ENCODE peak calls at places on chromosome 14, in nine cellular contexts. One of them, this sample, is unnamed.

GRCh38 chr14:73829526-73830431 is 21.9 kb upstream of the PTGR2 start:
- DNase-seq in adrenal gland: peak
- DNase-seq in heart left ventricle: no peak
- DNase-seq in uterus: no peak
- DNase-seq in sigmoid colon: no peak
- DNase-seq in ovary: no peak
- DNase-seq in vagina: no peak
- DNase-seq in prostate gland: no peak
- DNase-seq in body of pancreas: peak
- DNase-seq in this sample: no peak

GRCh38 chr14:43005807-43006206 is 1399.1 kb downstream of the LRFN5 start:
- DNase-seq in adrenal gland: no peak
- DNase-seq in heart left ventricle: no peak
- DNase-seq in uterus: no peak
- DNase-seq in sigmoid colon: no peak
- DNase-seq in ovary: no peak
- DNase-seq in vagina: no peak
- DNase-seq in prostate gland: no peak
- DNase-seq in body of pancreas: no peak
- DNase-seq in this sample: no peak

GRCh38 chr14:95289323-95290010 is 30.2 kb downstream of the CLMN start:
- DNase-seq in adrenal gland: no peak
- DNase-seq in heart left ventricle: no peak
- DNase-seq in uterus: peak
- DNase-seq in sigmoid colon: no peak
- DNase-seq in ovary: no peak
- DNase-seq in vagina: peak
- DNase-seq in prostate gland: no peak
- DNase-seq in body of pancreas: no peak
- DNase-seq in this sample: no peak

GRCh38 chr14:101235042-101235871 is 326.0 kb upstream of the DIO3 start:
- DNase-seq in adrenal gland: peak
- DNase-seq in heart left ventricle: peak
- DNase-seq in uterus: peak
- DNase-seq in sigmoid colon: peak
- DNase-seq in ovary: no peak
- DNase-seq in vagina: no peak
- DNase-seq in prostate gland: no peak
- DNase-seq in body of pancreas: peak
- DNase-seq in this sample: peak

GRCh38 chr14:68687746-68688145 is 105.1 kb downstream of the ZFP36L1 start:
- DNase-seq in adrenal gland: no peak
- DNase-seq in heart left ventricle: no peak
- DNase-seq in uterus: peak
- DNase-seq in sigmoid colon: peak
- DNase-seq in ovary: no peak
- DNase-seq in vagina: no peak
- DNase-seq in prostate gland: no peak
- DNase-seq in body of pancreas: no peak
- DNase-seq in this sample: no peak

GRCh38 chr14:52961060-52961639 is 10.3 kb upstream of the FERMT2 start:
- DNase-seq in adrenal gland: peak
- DNase-seq in heart left ventricle: peak
- DNase-seq in uterus: peak
- DNase-seq in sigmoid colon: peak
- DNase-seq in ovary: peak
- DNase-seq in vagina: no peak
- DNase-seq in prostate gland: peak
- DNase-seq in body of pancreas: peak
- DNase-seq in this sample: peak

GRCh38 chr14:96737869-96738268 is 59.3 kb upstream of the VRK1 start:
- DNase-seq in adrenal gland: no peak
- DNase-seq in heart left ventricle: no peak
- DNase-seq in uterus: no peak
- DNase-seq in sigmoid colon: no peak
- DNase-seq in ovary: no peak
- DNase-seq in vagina: no peak
- DNase-seq in prostate gland: no peak
- DNase-seq in body of pancreas: no peak
- DNase-seq in this sample: no peak

GRCh38 chr14:68797180-68797670 is 4.4 kb upstream of the ZFP36L1 start:
- DNase-seq in adrenal gland: no peak
- DNase-seq in heart left ventricle: no peak
- DNase-seq in uterus: no peak
- DNase-seq in sigmoid colon: no peak
- DNase-seq in ovary: no peak
- DNase-seq in vagina: no peak
- DNase-seq in prostate gland: no peak
- DNase-seq in body of pancreas: no peak
- DNase-seq in this sample: peak

GRCh38 chr14:99689266-99690236 is 5.5 kb downstream of the CYP46A1 start:
- DNase-seq in adrenal gland: no peak
- DNase-seq in heart left ventricle: no peak
- DNase-seq in uterus: peak
- DNase-seq in sigmoid colon: peak
- DNase-seq in ovary: no peak
- DNase-seq in vagina: peak
- DNase-seq in prostate gland: no peak
- DNase-seq in body of pancreas: no peak
- DNase-seq in this sample: no peak

GRCh38 chr14:56884617-56885016 is 74.3 kb upstream of the OTX2 start:
- DNase-seq in adrenal gland: no peak
- DNase-seq in heart left ventricle: no peak
- DNase-seq in uterus: no peak
- DNase-seq in sigmoid colon: no peak
- DNase-seq in ovary: no peak
- DNase-seq in vagina: no peak
- DNase-seq in prostate gland: no peak
- DNase-seq in body of pancreas: no peak
- DNase-seq in this sample: no peak

GRCh38 chr14:66315098-66315497 is 171.1 kb upstream of the CCDC196 start:
- DNase-seq in adrenal gland: no peak
- DNase-seq in heart left ventricle: no peak
- DNase-seq in uterus: no peak
- DNase-seq in sigmoid colon: no peak
- DNase-seq in ovary: no peak
- DNase-seq in vagina: no peak
- DNase-seq in prostate gland: no peak
- DNase-seq in body of pancreas: no peak
- DNase-seq in this sample: no peak
- TF ChIP-seq POLR2A in adrenal gland: no peak
- TF ChIP-seq POLR2A in heart left ventricle: no peak
- TF ChIP-seq POLR2A in uterus: no peak
- TF ChIP-seq POLR2A in sigmoid colon: no peak
- TF ChIP-seq POLR2A in ovary: no peak
- TF ChIP-seq POLR2A in vagina: no peak
- TF ChIP-seq POLR2A in prostate gland: no peak
- TF ChIP-seq POLR2A in body of pancreas: no peak
- TF ChIP-seq POLR2A in this sample: no peak

GRCh38 chr14:24092110-24092959 is 1.8 kb upstream of the PCK2 start:
- DNase-seq in adrenal gland: no peak
- DNase-seq in heart left ventricle: peak
- DNase-seq in uterus: no peak
- DNase-seq in sigmoid colon: no peak
- DNase-seq in ovary: no peak
- DNase-seq in vagina: no peak
- DNase-seq in prostate gland: no peak
- DNase-seq in body of pancreas: peak
- DNase-seq in this sample: no peak

GRCh38 chr14:24094839-24095195 is 706 bp downstream of the PCK2 start:
- DNase-seq in adrenal gland: no peak
- DNase-seq in heart left ventricle: no peak
- DNase-seq in uterus: no peak
- DNase-seq in sigmoid colon: no peak
- DNase-seq in ovary: no peak
- DNase-seq in vagina: no peak
- DNase-seq in prostate gland: no peak
- DNase-seq in body of pancreas: no peak
- DNase-seq in this sample: no peak

GRCh38 chr14:24095196-24096068 is 1.3 kb downstream of the PCK2 start:
- DNase-seq in adrenal gland: peak
- DNase-seq in heart left ventricle: peak
- DNase-seq in uterus: peak
- DNase-seq in sigmoid colon: no peak
- DNase-seq in ovary: no peak
- DNase-seq in vagina: no peak
- DNase-seq in prostate gland: no peak
- DNase-seq in body of pancreas: peak
- DNase-seq in this sample: peak

GRCh38 chr14:24092960-24093900 is 881 bp upstream of the PCK2 start:
- DNase-seq in adrenal gland: no peak
- DNase-seq in heart left ventricle: peak
- DNase-seq in uterus: no peak
- DNase-seq in sigmoid colon: peak
- DNase-seq in ovary: no peak
- DNase-seq in vagina: no peak
- DNase-seq in prostate gland: no peak
- DNase-seq in body of pancreas: no peak
- DNase-seq in this sample: no peak

DNA sequence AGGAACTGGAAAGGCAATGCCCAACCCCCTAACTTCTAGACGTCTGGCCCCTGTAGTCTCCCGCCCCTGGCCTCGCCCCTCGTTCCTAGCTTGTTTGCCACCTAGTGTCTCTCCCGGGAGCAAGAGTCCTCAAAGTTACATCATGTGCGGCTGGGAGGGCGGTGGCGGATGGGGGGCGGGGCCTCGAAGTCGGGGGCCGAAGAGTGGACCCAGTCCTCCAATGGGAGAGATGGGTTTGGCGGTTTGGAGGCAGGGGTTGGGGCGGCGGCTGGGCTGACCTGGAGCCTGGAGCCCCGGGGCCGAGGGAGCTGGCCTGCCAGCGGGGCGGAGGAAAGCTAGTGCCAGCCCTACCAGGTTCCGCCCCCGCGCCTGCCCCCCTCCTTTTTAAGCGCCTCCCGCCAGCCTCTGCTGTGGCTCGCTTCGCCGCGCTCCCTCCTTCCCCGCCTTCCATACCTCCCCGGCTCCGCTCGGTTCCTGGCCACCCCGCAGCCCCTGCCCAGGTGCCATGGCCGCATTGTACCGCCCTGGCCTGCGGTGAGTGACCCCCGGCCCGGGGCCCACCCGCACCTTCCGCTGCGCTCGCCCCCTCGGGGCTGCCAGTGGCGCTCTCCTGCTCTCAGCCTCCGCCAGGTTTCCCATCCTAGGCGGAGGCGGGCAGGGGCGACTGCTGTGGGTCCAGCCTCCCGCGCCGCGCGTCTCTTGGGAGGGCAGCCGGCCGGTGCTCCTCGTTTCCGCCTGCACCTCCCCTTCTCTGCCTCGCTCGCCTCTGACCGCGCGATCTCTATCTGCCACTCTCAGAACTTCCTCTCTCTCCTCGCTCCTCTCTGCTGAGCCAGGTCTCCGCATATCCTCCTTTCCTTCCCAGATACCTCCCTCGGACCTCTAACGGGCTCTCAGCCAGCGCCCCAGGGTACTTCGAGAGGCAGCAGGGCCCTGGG is at the start of gene PCK2:
- DNase-seq in adrenal gland: peak
- DNase-seq in heart left ventricle: peak
- DNase-seq in uterus: peak
- DNase-seq in sigmoid colon: peak
- DNase-seq in ovary: peak
- DNase-seq in vagina: no peak
- DNase-seq in prostate gland: peak
- DNase-seq in body of pancreas: peak
- DNase-seq in this sample: peak
- TF ChIP-seq POLR2A in adrenal gland: peak
- TF ChIP-seq POLR2A in heart left ventricle: peak
- TF ChIP-seq POLR2A in uterus: no peak
- TF ChIP-seq POLR2A in sigmoid colon: no peak
- TF ChIP-seq POLR2A in ovary: peak
- TF ChIP-seq POLR2A in vagina: no peak
- TF ChIP-seq POLR2A in prostate gland: no peak
- TF ChIP-seq POLR2A in body of pancreas: peak
- TF ChIP-seq POLR2A in this sample: peak

DNA sequence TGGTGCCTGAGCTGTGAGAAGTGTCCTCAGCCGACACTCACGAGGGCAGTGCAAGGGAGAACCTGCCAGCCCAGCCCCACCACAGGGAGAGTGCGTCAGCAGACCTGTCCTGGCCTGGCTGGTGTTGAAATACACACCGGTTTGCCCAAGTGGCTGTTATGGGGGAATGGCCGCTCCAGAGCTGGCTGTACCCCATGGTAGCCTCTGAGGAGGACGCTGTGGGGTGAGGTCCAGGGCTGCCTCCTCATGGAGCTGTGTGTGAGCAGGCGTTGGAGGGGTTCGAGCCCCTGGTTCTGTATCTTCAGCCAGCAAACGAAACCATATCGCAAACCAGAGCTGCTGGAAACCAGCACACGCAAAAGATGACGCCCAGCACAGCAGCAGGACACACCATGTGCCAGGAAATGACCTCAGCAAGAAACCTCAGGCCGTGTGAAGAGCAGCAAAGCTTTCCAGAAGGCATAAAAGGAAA is 9.3 kb downstream of the ANKRD9 start:
- DNase-seq in adrenal gland: no peak
- DNase-seq in heart left ventricle: peak
- DNase-seq in uterus: peak
- DNase-seq in sigmoid colon: peak
- DNase-seq in ovary: no peak
- DNase-seq in vagina: no peak
- DNase-seq in prostate gland: peak
- DNase-seq in body of pancreas: peak
- DNase-seq in this sample: no peak
- TF ChIP-seq POLR2A in adrenal gland: no peak
- TF ChIP-seq POLR2A in heart left ventricle: peak
- TF ChIP-seq POLR2A in uterus: no peak
- TF ChIP-seq POLR2A in sigmoid colon: no peak
- TF ChIP-seq POLR2A in ovary: no peak
- TF ChIP-seq POLR2A in vagina: no peak
- TF ChIP-seq POLR2A in prostate gland: peak
- TF ChIP-seq POLR2A in body of pancreas: no peak
- TF ChIP-seq POLR2A in this sample: no peak

GRCh38 chr14:21264025-21264801 is 5.0 kb downstream of the HNRNPC start:
- DNase-seq in adrenal gland: no peak
- DNase-seq in heart left ventricle: no peak
- DNase-seq in uterus: no peak
- DNase-seq in sigmoid colon: no peak
- DNase-seq in ovary: no peak
- DNase-seq in vagina: no peak
- DNase-seq in prostate gland: no peak
- DNase-seq in body of pancreas: no peak
- DNase-seq in this sample: no peak

GRCh38 chr14:21267886-21268611 is 1.2 kb downstream of the HNRNPC start:
- DNase-seq in adrenal gland: no peak
- DNase-seq in heart left ventricle: no peak
- DNase-seq in uterus: no peak
- DNase-seq in sigmoid colon: no peak
- DNase-seq in ovary: no peak
- DNase-seq in vagina: no peak
- DNase-seq in prostate gland: no peak
- DNase-seq in body of pancreas: peak
- DNase-seq in this sample: no peak

GRCh38 chr14:21268612-21269251 is 510 bp downstream of the HNRNPC start:
- DNase-seq in adrenal gland: peak
- DNase-seq in heart left ventricle: no peak
- DNase-seq in uterus: no peak
- DNase-seq in sigmoid colon: no peak
- DNase-seq in ovary: no peak
- DNase-seq in vagina: no peak
- DNase-seq in prostate gland: peak
- DNase-seq in body of pancreas: peak
- DNase-seq in this sample: no peak

GRCh38 chr14:21269252-21270046 is at the start of gene HNRNPC:
- DNase-seq in adrenal gland: peak
- DNase-seq in heart left ventricle: peak
- DNase-seq in uterus: peak
- DNase-seq in sigmoid colon: peak
- DNase-seq in ovary: peak
- DNase-seq in vagina: peak
- DNase-seq in prostate gland: peak
- DNase-seq in body of pancreas: peak
- DNase-seq in this sample: peak

GRCh38 chr14:21267431-21267845 is 1.8 kb downstream of the HNRNPC start:
- DNase-seq in adrenal gland: no peak
- DNase-seq in heart left ventricle: no peak
- DNase-seq in uterus: no peak
- DNase-seq in sigmoid colon: no peak
- DNase-seq in ovary: no peak
- DNase-seq in vagina: no peak
- DNase-seq in prostate gland: no peak
- DNase-seq in body of pancreas: no peak
- DNase-seq in this sample: no peak
- TF ChIP-seq POLR2A in adrenal gland: no peak
- TF ChIP-seq POLR2A in heart left ventricle: no peak
- TF ChIP-seq POLR2A in uterus: no peak
- TF ChIP-seq POLR2A in sigmoid colon: no peak
- TF ChIP-seq POLR2A in ovary: no peak
- TF ChIP-seq POLR2A in vagina: no peak
- TF ChIP-seq POLR2A in prostate gland: no peak
- TF ChIP-seq POLR2A in body of pancreas: no peak
- TF ChIP-seq POLR2A in this sample: no peak